ENCODE peak calls at places on chromosomes 4 and X, in seven cellular contexts. One of them, this sample, is unnamed.

GRCh38 chr4:18767921-18768320 is 746.4 kb upstream of the LCORL start:
- DNase-seq in skeletal muscle cell: no peak
- DNase-seq in HEK293T: no peak
- DNase-seq in NCI-H1436: no peak
- DNase-seq in M059J: no peak
- DNase-seq in K562: no peak
- DNase-seq in NCI-H1092: no peak
- DNase-seq in this sample: no peak

GRCh38 chr4:73053076-73053475 is 16.4 kb downstream of the COX18 start:
- DNase-seq in skeletal muscle cell: no peak
- DNase-seq in HEK293T: no peak
- DNase-seq in NCI-H1436: no peak
- DNase-seq in M059J: no peak
- DNase-seq in K562: no peak
- DNase-seq in NCI-H1092: no peak
- DNase-seq in this sample: no peak

GRCh38 chr4:2289311-2289954 is 27.5 kb upstream of the MXD4 start:
- DNase-seq in skeletal muscle cell: no peak
- DNase-seq in HEK293T: no peak
- DNase-seq in NCI-H1436: no peak
- DNase-seq in M059J: no peak
- DNase-seq in K562: no peak
- DNase-seq in NCI-H1092: no peak
- DNase-seq in this sample: no peak

GRCh38 chrX:113747274-113747973 is 836.5 kb upstream of the HTR2C start:
- DNase-seq in skeletal muscle cell: no peak
- DNase-seq in HEK293T: no peak
- DNase-seq in NCI-H1436: no peak
- DNase-seq in M059J: no peak
- DNase-seq in K562: no peak
- DNase-seq in NCI-H1092: no peak
- DNase-seq in this sample: no peak

GRCh38 chrX:150683536-150684146 is 9.6 kb upstream of the MTMR1 start:
- DNase-seq in skeletal muscle cell: no peak
- DNase-seq in HEK293T: peak; percentile 55
- DNase-seq in NCI-H1436: peak; percentile 39
- DNase-seq in M059J: peak; percentile 63
- DNase-seq in K562: peak; percentile 27
- DNase-seq in NCI-H1092: peak; percentile 8
- DNase-seq in this sample: peak; percentile 10

GRCh38 chr4:103118171-103118570 is 18.5 kb upstream of the BDH2 start:
- DNase-seq in skeletal muscle cell: no peak
- DNase-seq in HEK293T: no peak
- DNase-seq in NCI-H1436: no peak
- DNase-seq in M059J: no peak
- DNase-seq in K562: no peak
- DNase-seq in NCI-H1092: no peak
- DNase-seq in this sample: no peak

GRCh38 chr4:159097785-159098184 is 5.1 kb upstream of the RAPGEF2 start:
- DNase-seq in skeletal muscle cell: no peak
- DNase-seq in HEK293T: no peak
- DNase-seq in NCI-H1436: no peak
- DNase-seq in M059J: no peak
- DNase-seq in K562: no peak
- DNase-seq in NCI-H1092: no peak
- DNase-seq in this sample: no peak

GRCh38 chrX:131778269-131779218 is 234.7 kb downstream of the OR13H1 start:
- DNase-seq in skeletal muscle cell: no peak
- DNase-seq in HEK293T: peak; percentile 62
- DNase-seq in NCI-H1436: no peak
- DNase-seq in M059J: peak; percentile 9
- DNase-seq in K562: no peak
- DNase-seq in NCI-H1092: no peak
- DNase-seq in this sample: peak; percentile 63

GRCh38 chr4:56743550-56743949 is 62.5 kb upstream of the HOPX start:
- DNase-seq in skeletal muscle cell: no peak
- DNase-seq in HEK293T: peak; percentile 13
- DNase-seq in NCI-H1436: no peak
- DNase-seq in M059J: peak; percentile 39
- DNase-seq in K562: no peak
- DNase-seq in NCI-H1092: no peak
- DNase-seq in this sample: no peak

GRCh38 chr4:117692538-117692937 is 341.7 kb upstream of the NDST3 start:
- DNase-seq in skeletal muscle cell: no peak
- DNase-seq in HEK293T: no peak
- DNase-seq in NCI-H1436: no peak
- DNase-seq in M059J: no peak
- DNase-seq in K562: no peak
- DNase-seq in NCI-H1092: no peak
- DNase-seq in this sample: no peak

GRCh38 chr4:64520393-64520792 is 111.1 kb upstream of the TECRL start:
- DNase-seq in skeletal muscle cell: no peak
- DNase-seq in HEK293T: no peak
- DNase-seq in NCI-H1436: no peak
- DNase-seq in M059J: no peak
- DNase-seq in K562: no peak
- DNase-seq in NCI-H1092: peak; percentile 71
- DNase-seq in this sample: no peak

GRCh38 chr4:34953145-34953799 is 1291.0 kb downstream of the ARAP2 start:
- DNase-seq in skeletal muscle cell: no peak
- DNase-seq in HEK293T: peak; percentile 40
- DNase-seq in NCI-H1436: no peak
- DNase-seq in M059J: peak; percentile 53
- DNase-seq in K562: no peak
- DNase-seq in NCI-H1092: no peak
- DNase-seq in this sample: no peak

GRCh38 chr4:79917246-79917645 is 155.8 kb downstream of the ANTXR2 start:
- DNase-seq in skeletal muscle cell: peak; percentile 11
- DNase-seq in HEK293T: peak; percentile 50
- DNase-seq in NCI-H1436: no peak
- DNase-seq in M059J: peak; percentile 40
- DNase-seq in K562: peak; percentile 41
- DNase-seq in NCI-H1092: no peak
- DNase-seq in this sample: peak; percentile 46